ENCODE peak calls at places on chromosomes 12 and 14, in six cellular contexts. One of them, this sample, is unnamed.

GRCh38 chr14:68822964-68823363 is 30.1 kb upstream of the ZFP36L1 start:
- DNase-seq in SW480: no peak
- DNase-seq in fibroblast of lung: no peak
- DNase-seq in activated naive CD4-positive, alpha-beta T cell: no peak
- DNase-seq in NCI-H1105: no peak
- DNase-seq in HAP-1: no peak
- DNase-seq in this sample: no peak

GRCh38 chr14:99391671-99392070 is 89.0 kb downstream of the SETD3 start:
- DNase-seq in fibroblast of lung: peak; percentile 74
- DNase-seq in activated naive CD4-positive, alpha-beta T cell: no peak
- DNase-seq in HAP-1: no peak
- DNase-seq in SW480: no peak
- DNase-seq in NCI-H1105: no peak
- DNase-seq in this sample: no peak

GRCh38 chr14:104876251-104876699 is 11.2 kb downstream of the CEP170B start:
- DNase-seq in SW480: peak; percentile 39
- DNase-seq in NCI-H1105: no peak
- DNase-seq in activated naive CD4-positive, alpha-beta T cell: no peak
- DNase-seq in fibroblast of lung: no peak
- DNase-seq in HAP-1: no peak
- DNase-seq in this sample: no peak

GRCh38 chr12:112121780-112122565 is 3.4 kb upstream of the TRAFD1 start:
- DNase-seq in fibroblast of lung: peak; percentile 91
- DNase-seq in SW480: no peak
- DNase-seq in activated naive CD4-positive, alpha-beta T cell: no peak
- DNase-seq in HAP-1: no peak
- DNase-seq in NCI-H1105: peak; percentile 16
- DNase-seq in this sample: peak; percentile 69

GRCh38 chr12:28958553-28959195 is 190.4 kb upstream of the FAR2 start:
- DNase-seq in SW480: no peak
- DNase-seq in NCI-H1105: no peak
- DNase-seq in activated naive CD4-positive, alpha-beta T cell: no peak
- DNase-seq in fibroblast of lung: peak; percentile 81
- DNase-seq in HAP-1: no peak
- DNase-seq in this sample: no peak

GRCh38 chr14:95023886-95024285 is 133.4 kb downstream of the DICER1 start:
- DNase-seq in NCI-H1105: no peak
- DNase-seq in fibroblast of lung: peak; percentile 3
- DNase-seq in SW480: peak; percentile 37
- DNase-seq in HAP-1: no peak
- DNase-seq in activated naive CD4-positive, alpha-beta T cell: no peak
- DNase-seq in this sample: no peak

GRCh38 chr12:46357438-46358324 is 14.9 kb downstream of the SLC38A2 start:
- DNase-seq in HAP-1: no peak
- DNase-seq in activated naive CD4-positive, alpha-beta T cell: no peak
- DNase-seq in SW480: peak; percentile 66
- DNase-seq in NCI-H1105: no peak
- DNase-seq in fibroblast of lung: peak; percentile 68
- DNase-seq in this sample: no peak

GRCh38 chr14:68705741-68706283 is 87.1 kb downstream of the ZFP36L1 start:
- DNase-seq in fibroblast of lung: no peak
- DNase-seq in NCI-H1105: no peak
- DNase-seq in SW480: peak; percentile 91
- DNase-seq in HAP-1: no peak
- DNase-seq in activated naive CD4-positive, alpha-beta T cell: no peak
- DNase-seq in this sample: peak; percentile 78

GRCh38 chr14:63542231-63542999 is 762 bp downstream of the PPP2R5E start:
- DNase-seq in fibroblast of lung: peak; percentile 21
- DNase-seq in activated naive CD4-positive, alpha-beta T cell: no peak
- DNase-seq in NCI-H1105: peak; percentile 40
- DNase-seq in SW480: peak; percentile 27
- DNase-seq in HAP-1: no peak
- DNase-seq in this sample: no peak

GRCh38 chr12:76080729-76081415 is 3.6 kb downstream of the NAP1L1 start:
- DNase-seq in SW480: no peak
- DNase-seq in activated naive CD4-positive, alpha-beta T cell: no peak
- DNase-seq in HAP-1: no peak
- DNase-seq in NCI-H1105: no peak
- DNase-seq in fibroblast of lung: peak; percentile 18
- DNase-seq in this sample: no peak

GRCh38 chr14:31127690-31128089 is 79.9 kb downstream of the HECTD1 start:
- DNase-seq in HAP-1: no peak
- DNase-seq in SW480: no peak
- DNase-seq in fibroblast of lung: no peak
- DNase-seq in activated naive CD4-positive, alpha-beta T cell: no peak
- DNase-seq in NCI-H1105: no peak
- DNase-seq in this sample: no peak